ENCODE peak calls at places on chromosomes 7 and 10, in four cellular contexts. T, N, Q and M are unnamed samples.
A peak's percentile ranks its signal among the peaks of the same experiment; 100 is the strongest.

GRCh38 chr10:17026686-17027485 is 102.7 kb downstream of the CUBN start:
- DNase-seq in T (peak; percentile 23), N (peak; percentile 59), Q (no peak), M (no peak)

GRCh38 chr7:81470084-81470723 is 299.6 kb downstream of the HGF start:
- DNase-seq in T (peak; percentile 9), Q (peak; percentile 68), N (peak; percentile 78), M (peak; percentile 28)

GRCh38 chr7:128215739-128216138 is 25.3 kb upstream of the LEP start:
- DNase-seq in Q (peak; percentile 49), T (no peak), N (no peak), M (no peak)

GRCh38 chr10:11255796-11256444 is 238.2 kb downstream of the CELF2 start:
- DNase-seq in T (no peak), Q (no peak), N (no peak), M (no peak)

GRCh38 chr10:114662651-114663217 is 4.7 kb upstream of the ABLIM1 start:
- DNase-seq in T (no peak), N (no peak), Q (no peak), M (no peak)

GRCh38 chr10:103451871-103452713 is at the start of gene CALHM2:
- DNase-seq in N (peak; percentile 54), Q (no peak), T (peak; percentile 90), M (peak; percentile 91)

GRCh38 chr7:151374139-151374538 is 32.5 kb downstream of the NUB1 start:
- DNase-seq in Q (no peak), T (peak; percentile 8), N (no peak), M (no peak)

GRCh38 chr10:77446700-77447099 is 190.9 kb downstream of the KCNMA1 start:
- DNase-seq in N (no peak), Q (no peak), T (no peak), M (no peak)

GRCh38 chr10:51272580-51272979 is 198.3 kb downstream of the PRKG1 start:
- DNase-seq in N (no peak), Q (no peak), T (no peak), M (no peak)

GRCh38 chr10:51876979-51877378 is 177.6 kb upstream of the CSTF2T start:
- DNase-seq in Q (no peak), T (no peak), N (no peak), M (no peak)

GRCh38 chr7:122803323-122803722 is 82.9 kb downstream of the CADPS2 start:
- DNase-seq in Q (peak; percentile 16), N (peak; percentile 32), T (peak; percentile 10), M (peak; percentile 3)

GRCh38 chr10:85535926-85536325 is 830.7 kb downstream of the GRID1 start:
- DNase-seq in Q (no peak), N (no peak), T (no peak), M (no peak)

GRCh38 chr10:48233643-48234042 is 40.9 kb downstream of the FRMPD2 start:
- DNase-seq in N (no peak), Q (no peak), T (no peak), M (no peak)

GRCh38 chr10:107686095-107686494 is 521.6 kb upstream of the SORCS1 start:
- DNase-seq in N (no peak), T (no peak), Q (no peak), M (peak; percentile 5)

GRCh38 chr10:120183546-120183945 is 273.5 kb upstream of the PLPP4 start:
- DNase-seq in N (no peak), T (no peak), Q (no peak), M (no peak)

GRCh38 chr7:117873056-117873932 is at the start of gene CTTNBP2:
- DNase-seq in T (peak; percentile 25), N (peak; percentile 66), Q (peak; percentile 40), M (peak; percentile 33)

GRCh38 chr10:61110188-61110844 is 166.3 kb upstream of the RHOBTB1 start:
- DNase-seq in N (no peak), T (no peak), Q (peak; percentile 84), M (no peak)

GRCh38 chr10:22335204-22335956 is 9.9 kb upstream of the SPAG6 start:
- DNase-seq in N (peak; percentile 35), Q (peak; percentile 37), T (peak; percentile 90), M (peak; percentile 85)

GRCh38 chr10:120508966-120509365 is 51.9 kb downstream of the PLPP4 start:
- DNase-seq in N (peak; percentile 44), Q (no peak), T (no peak), M (no peak)

GRCh38 chr10:102718220-102718619 is 3.8 kb downstream of the SFXN2 start:
- DNase-seq in T (no peak), Q (peak; percentile 60), N (peak; percentile 48), M (no peak)

GRCh38 chr10:112999102-112999501 is 49.1 kb downstream of the TCF7L2 start:
- DNase-seq in T (no peak), Q (no peak), N (no peak), M (no peak)

GRCh38 chr10:113001599-113002448 is 51.8 kb downstream of the TCF7L2 start:
- DNase-seq in N (no peak), T (no peak), Q (no peak), M (no peak)

GRCh38 chr10:113000454-113000853 is 50.4 kb downstream of the TCF7L2 start:
- DNase-seq in T (no peak), Q (no peak), N (no peak), M (no peak)

GRCh38 chr10:113002449-113002777 is 52.4 kb downstream of the TCF7L2 start:
- DNase-seq in Q (no peak), T (no peak), N (no peak), M (no peak)

DNA sequence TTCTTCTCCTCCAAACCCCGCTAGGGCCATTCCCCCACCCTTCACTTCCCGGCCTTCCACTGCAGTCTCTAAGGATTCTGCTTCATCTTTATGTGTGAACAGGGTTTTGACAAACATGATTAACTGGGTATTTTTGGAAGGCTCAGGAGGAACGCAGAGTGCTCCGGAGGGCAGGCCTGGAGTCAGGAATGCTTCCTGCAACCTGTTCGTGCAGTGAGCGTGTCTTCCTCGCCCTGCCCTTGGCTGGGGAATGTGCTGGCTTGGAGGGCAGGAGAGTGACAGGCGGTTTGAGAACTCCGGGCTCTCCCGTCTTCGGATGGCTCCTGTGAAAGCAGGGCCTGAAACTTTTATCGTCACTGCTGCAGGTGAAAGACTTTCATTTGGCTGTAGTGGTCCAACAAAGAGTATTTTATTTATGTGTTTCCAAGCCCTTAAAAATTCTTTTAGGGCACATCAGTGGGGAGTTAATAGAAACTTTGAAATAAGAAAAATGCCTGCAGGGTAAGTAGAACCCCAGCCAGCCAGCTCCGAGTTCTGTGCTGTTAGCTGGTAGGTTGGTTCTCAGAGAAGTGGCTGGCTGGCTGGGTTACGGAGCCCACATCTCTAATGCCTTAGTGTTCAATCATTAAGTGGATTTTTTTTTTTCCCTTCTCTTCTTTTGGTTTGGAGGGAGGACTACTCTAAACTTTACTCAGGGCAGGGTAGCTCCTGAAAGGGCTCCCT is 51.0 kb downstream of the TCF7L2 start:
- DNase-seq in Q (no peak), N (peak; percentile 70), T (no peak), M (no peak)
- TF ChIP-seq CTCF in Q (no peak), N (peak; percentile 66), T (no peak), M (no peak)

DNA sequence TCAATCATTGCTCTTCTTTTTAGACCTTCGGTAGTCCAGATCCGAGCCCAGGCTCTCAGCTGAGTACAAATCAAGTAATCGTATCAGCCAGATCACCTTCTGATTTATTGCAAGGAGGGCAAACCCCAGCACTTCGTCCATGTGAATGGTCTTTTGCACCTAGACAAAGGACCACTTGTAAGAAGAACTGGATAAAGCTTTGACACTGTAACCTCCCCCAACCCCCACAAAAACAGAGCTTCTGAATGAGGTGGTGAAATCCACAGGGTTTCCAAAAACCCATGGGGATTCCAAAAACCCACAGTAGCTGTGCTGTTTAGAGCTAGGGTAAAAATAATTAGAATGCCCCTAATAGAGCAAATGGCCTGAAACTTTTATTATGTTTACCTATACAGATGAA is 148.8 kb upstream of the ODAD2 start:
- DNase-seq in N (no peak), Q (no peak), T (no peak), M (no peak)
- TF ChIP-seq CTCF in N (no peak), Q (no peak), T (no peak), M (no peak)

GRCh38 chr7:142689439-142690168 is 59.7 kb upstream of the PRSS1 start:
- DNase-seq in N (no peak), T (no peak), Q (no peak), M (no peak)
- TF ChIP-seq CTCF in N (no peak), T (peak; percentile 19), Q (peak; percentile 11), M (no peak)

GRCh38 chr7:95865716-95866371 is 93.5 kb downstream of the DYNC1I1 start:
- DNase-seq in N (peak; percentile 4), Q (peak; percentile 10), T (no peak), M (no peak)
- TF ChIP-seq CTCF in N (peak; percentile 28), Q (peak; percentile 29), T (no peak), M (no peak)

DNA sequence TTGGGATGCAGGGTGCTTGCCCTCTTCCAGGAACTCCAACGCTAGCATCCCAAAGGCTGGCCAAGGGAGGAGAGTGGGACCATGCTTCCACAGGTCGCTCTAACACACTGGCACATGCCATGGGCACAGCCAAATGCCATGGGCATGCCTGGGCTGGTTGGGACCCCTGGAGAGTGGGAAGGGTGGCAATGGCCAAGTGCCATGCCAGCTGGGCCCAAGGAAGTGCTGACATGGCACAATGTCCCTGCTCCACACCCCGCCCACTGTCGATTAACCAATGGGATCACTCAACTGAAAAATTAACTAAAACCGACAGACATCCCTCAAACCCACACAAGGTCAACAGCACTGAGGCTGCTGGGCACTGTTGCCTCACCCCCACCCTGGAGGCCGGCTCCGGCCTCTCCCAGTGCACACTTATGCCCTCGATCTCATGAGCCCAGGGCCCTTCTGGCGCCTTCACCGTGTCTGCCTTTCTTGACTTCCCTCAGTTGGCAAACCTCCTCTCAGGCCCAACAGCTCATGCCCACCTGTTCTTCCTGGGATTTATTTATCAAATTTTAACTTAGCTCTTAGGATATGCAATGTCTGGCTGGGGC is 83.4 kb downstream of the GOLGA7B start:
- DNase-seq in T (no peak), N (no peak), Q (no peak), M (no peak)
- TF ChIP-seq CTCF in T (no peak), N (no peak), Q (no peak), M (no peak)

GRCh38 chr7:55307123-55307916 is 57.8 kb upstream of the LANCL2 start:
- DNase-seq in Q (peak; percentile 21), N (peak; percentile 14), T (no peak), M (no peak)
- TF ChIP-seq CTCF in Q (no peak), N (peak; percentile 3), T (no peak), M (no peak)

GRCh38 chr7:53119514-53119933 is 84.1 kb downstream of the POM121L12 start:
- DNase-seq in T (no peak), N (no peak), Q (peak; percentile 60), M (no peak)
- TF ChIP-seq CTCF in T (no peak), N (no peak), Q (no peak), M (no peak)

DNA sequence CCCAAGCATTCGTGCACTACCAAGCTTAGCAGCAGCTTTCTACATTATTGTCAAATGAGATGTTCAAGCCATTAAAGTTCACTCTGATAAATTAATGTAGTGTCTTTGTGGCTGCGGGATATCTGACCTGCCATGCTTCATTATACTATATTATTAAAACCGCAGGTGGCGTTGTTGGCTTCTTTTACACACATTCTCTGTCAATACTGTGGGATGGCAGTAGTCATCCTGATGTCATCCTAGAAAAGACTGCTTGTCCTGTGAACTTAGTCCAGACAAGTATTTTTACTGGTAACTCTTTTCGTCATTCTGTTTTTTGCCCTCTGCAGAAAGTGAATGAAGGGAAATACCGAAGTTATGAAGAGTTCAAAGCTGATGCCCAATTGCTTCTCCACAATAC is 103.9 kb downstream of the ZMYND11 start:
- DNase-seq in Q (peak; percentile 86), T (no peak), N (peak; percentile 90), M (no peak)
- TF ChIP-seq CTCF in Q (peak; percentile 29), T (no peak), N (peak; percentile 31), M (no peak)

GRCh38 chr10:125521721-125522680 is 161.0 kb downstream of the TEX36 start:
- DNase-seq in N (no peak), T (no peak), Q (no peak), M (peak; percentile 37)
- TF ChIP-seq CTCF in N (peak; percentile 60), T (peak; percentile 37), Q (peak; percentile 24), M (peak; percentile 33)